ENCODE peak calls at places on chromosome 13, in six cellular contexts. One of them, this sample, is unnamed.

GRCh38 chr13:96967248-96967745 is 27.0 kb downstream of the OXGR1 start:
- DNase-seq in lower leg skin: no peak
- DNase-seq in GM12891: no peak
- DNase-seq in transverse colon: no peak
- DNase-seq in tibial nerve: no peak
- DNase-seq in uterus: no peak
- DNase-seq in this sample: peak

GRCh38 chr13:25372275-25373081 is 704 bp downstream of the ATP8A2 start:
- DNase-seq in lower leg skin: no peak
- DNase-seq in GM12891: no peak
- DNase-seq in transverse colon: no peak
- DNase-seq in tibial nerve: no peak
- DNase-seq in uterus: no peak
- DNase-seq in this sample: peak

GRCh38 chr13:106038752-106039151 is 496.7 kb downstream of the EFNB2 start:
- DNase-seq in lower leg skin: no peak
- DNase-seq in GM12891: no peak
- DNase-seq in transverse colon: no peak
- DNase-seq in tibial nerve: no peak
- DNase-seq in uterus: no peak
- DNase-seq in this sample: no peak

GRCh38 chr13:113742445-113743120 is 16.4 kb upstream of the TMEM255B start:
- DNase-seq in lower leg skin: no peak
- DNase-seq in GM12891: no peak
- DNase-seq in transverse colon: no peak
- DNase-seq in tibial nerve: no peak
- DNase-seq in uterus: no peak
- DNase-seq in this sample: no peak

GRCh38 chr13:48942131-48942530 is 33.6 kb upstream of the FNDC3A start:
- DNase-seq in lower leg skin: no peak
- DNase-seq in GM12891: no peak
- DNase-seq in transverse colon: no peak
- DNase-seq in tibial nerve: no peak
- DNase-seq in uterus: no peak
- DNase-seq in this sample: no peak

GRCh38 chr13:99980201-99981114 is 1.1 kb upstream of the ZIC2 start:
- DNase-seq in lower leg skin: no peak
- DNase-seq in GM12891: no peak
- DNase-seq in transverse colon: peak
- DNase-seq in tibial nerve: no peak
- DNase-seq in uterus: peak
- DNase-seq in this sample: peak

GRCh38 chr13:43246382-43246781 is 223.0 kb downstream of the DNAJC15 start:
- DNase-seq in lower leg skin: no peak
- DNase-seq in GM12891: no peak
- DNase-seq in transverse colon: no peak
- DNase-seq in tibial nerve: no peak
- DNase-seq in uterus: no peak
- DNase-seq in this sample: no peak

GRCh38 chr13:113851826-113852535 is 11.9 kb downstream of the GAS6 start:
- DNase-seq in lower leg skin: peak
- DNase-seq in GM12891: no peak
- DNase-seq in transverse colon: no peak
- DNase-seq in tibial nerve: no peak
- DNase-seq in uterus: peak
- DNase-seq in this sample: no peak

GRCh38 chr13:112966776-112967175 is 2.2 kb upstream of the MCF2L start:
- DNase-seq in lower leg skin: no peak
- DNase-seq in GM12891: no peak
- DNase-seq in transverse colon: peak
- DNase-seq in tibial nerve: no peak
- DNase-seq in uterus: no peak
- DNase-seq in this sample: no peak

GRCh38 chr13:46684287-46685001 is 112.5 kb downstream of the ESD start:
- DNase-seq in lower leg skin: no peak
- DNase-seq in GM12891: no peak
- DNase-seq in transverse colon: no peak
- DNase-seq in tibial nerve: no peak
- DNase-seq in uterus: no peak
- DNase-seq in this sample: no peak

GRCh38 chr13:112616586-112617381 is 28.8 kb upstream of the TUBGCP3 start:
- DNase-seq in lower leg skin: no peak
- DNase-seq in GM12891: peak
- DNase-seq in transverse colon: no peak
- DNase-seq in tibial nerve: no peak
- DNase-seq in uterus: no peak
- DNase-seq in this sample: peak

GRCh38 chr13:99812611-99813010 is 159.0 kb downstream of the ZIC5 start:
- DNase-seq in lower leg skin: no peak
- DNase-seq in GM12891: no peak
- DNase-seq in transverse colon: no peak
- DNase-seq in tibial nerve: no peak
- DNase-seq in uterus: no peak
- DNase-seq in this sample: no peak

GRCh38 chr13:37484056-37484455 is 114.5 kb downstream of the POSTN start:
- DNase-seq in lower leg skin: no peak
- DNase-seq in GM12891: no peak
- DNase-seq in transverse colon: no peak
- DNase-seq in tibial nerve: no peak
- DNase-seq in uterus: no peak
- DNase-seq in this sample: no peak

GRCh38 chr13:37479901-37480300 is 118.7 kb downstream of the POSTN start:
- DNase-seq in lower leg skin: no peak
- DNase-seq in GM12891: no peak
- DNase-seq in transverse colon: no peak
- DNase-seq in tibial nerve: no peak
- DNase-seq in uterus: no peak
- DNase-seq in this sample: no peak

GRCh38 chr13:37481858-37482227 is 116.7 kb downstream of the POSTN start:
- DNase-seq in lower leg skin: no peak
- DNase-seq in GM12891: no peak
- DNase-seq in transverse colon: no peak
- DNase-seq in tibial nerve: no peak
- DNase-seq in uterus: no peak
- DNase-seq in this sample: no peak

GRCh38 chr13:37476874-37477273 is 121.7 kb downstream of the POSTN start:
- DNase-seq in lower leg skin: no peak
- DNase-seq in GM12891: no peak
- DNase-seq in transverse colon: no peak
- DNase-seq in tibial nerve: no peak
- DNase-seq in uterus: no peak
- DNase-seq in this sample: no peak

DNA sequence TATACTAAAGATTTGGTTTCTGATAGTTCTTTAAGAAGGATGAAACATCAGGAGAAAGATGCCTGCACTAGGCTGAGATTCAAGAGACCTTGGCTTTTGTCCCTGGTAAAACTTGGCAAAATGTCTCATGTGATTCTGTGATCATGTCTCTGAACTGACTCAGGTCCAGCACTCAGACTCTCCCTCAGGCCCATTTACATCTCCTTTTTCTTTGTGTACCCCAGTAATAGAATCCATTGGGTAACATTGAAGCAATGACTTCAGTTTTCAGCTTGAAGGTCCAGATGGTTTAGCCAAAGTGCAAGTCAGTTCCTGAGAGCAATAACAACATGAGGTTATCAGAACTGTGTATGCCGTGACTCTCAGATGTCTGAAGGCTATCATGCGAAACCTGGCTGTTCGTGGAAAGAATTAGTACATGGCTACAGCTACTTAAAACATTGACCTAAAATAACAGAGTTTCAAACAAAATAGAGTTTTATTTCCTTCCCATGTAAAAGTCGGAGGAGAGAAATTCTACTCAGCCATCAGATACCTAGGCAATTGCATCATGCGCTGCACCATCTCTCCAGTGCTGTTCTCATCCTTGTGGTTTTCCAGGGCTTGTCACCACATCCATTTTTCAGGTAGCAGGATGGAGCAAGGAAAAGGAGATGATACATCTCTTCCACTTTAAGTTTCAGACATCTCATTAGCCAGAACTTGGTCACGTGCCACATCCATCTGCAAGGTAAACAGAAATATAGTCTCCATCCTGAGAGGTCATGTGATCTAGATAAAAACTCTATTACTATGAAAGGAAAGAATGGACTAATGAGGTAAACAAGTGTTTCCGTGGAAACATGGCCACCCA is 117.3 kb downstream of the POSTN start:
- DNase-seq in lower leg skin: no peak
- DNase-seq in GM12891: no peak
- DNase-seq in transverse colon: no peak
- DNase-seq in tibial nerve: no peak
- DNase-seq in uterus: no peak
- DNase-seq in this sample: no peak
- TF ChIP-seq POLR2A in lower leg skin: no peak
- TF ChIP-seq POLR2A in GM12891: no peak
- TF ChIP-seq POLR2A in transverse colon: no peak
- TF ChIP-seq POLR2A in tibial nerve: no peak
- TF ChIP-seq POLR2A in uterus: no peak
- TF ChIP-seq POLR2A in this sample: no peak

GRCh38 chr13:20525601-20526544 is at the start of gene CRYL1:
- DNase-seq in lower leg skin: peak
- DNase-seq in GM12891: peak
- DNase-seq in transverse colon: peak
- DNase-seq in tibial nerve: peak
- DNase-seq in uterus: peak
- DNase-seq in this sample: peak
- TF ChIP-seq POLR2A in lower leg skin: no peak
- TF ChIP-seq POLR2A in GM12891: peak
- TF ChIP-seq POLR2A in transverse colon: peak
- TF ChIP-seq POLR2A in tibial nerve: peak
- TF ChIP-seq POLR2A in uterus: peak
- TF ChIP-seq POLR2A in this sample: peak

GRCh38 chr13:44819245-44819644 is 170.0 kb downstream of the NUFIP1 start:
- DNase-seq in lower leg skin: no peak
- DNase-seq in GM12891: no peak
- DNase-seq in transverse colon: no peak
- DNase-seq in tibial nerve: no peak
- DNase-seq in uterus: no peak
- DNase-seq in this sample: no peak
- TF ChIP-seq POLR2A in lower leg skin: no peak
- TF ChIP-seq POLR2A in GM12891: no peak
- TF ChIP-seq POLR2A in transverse colon: no peak
- TF ChIP-seq POLR2A in tibial nerve: no peak
- TF ChIP-seq POLR2A in uterus: no peak
- TF ChIP-seq POLR2A in this sample: no peak

DNA sequence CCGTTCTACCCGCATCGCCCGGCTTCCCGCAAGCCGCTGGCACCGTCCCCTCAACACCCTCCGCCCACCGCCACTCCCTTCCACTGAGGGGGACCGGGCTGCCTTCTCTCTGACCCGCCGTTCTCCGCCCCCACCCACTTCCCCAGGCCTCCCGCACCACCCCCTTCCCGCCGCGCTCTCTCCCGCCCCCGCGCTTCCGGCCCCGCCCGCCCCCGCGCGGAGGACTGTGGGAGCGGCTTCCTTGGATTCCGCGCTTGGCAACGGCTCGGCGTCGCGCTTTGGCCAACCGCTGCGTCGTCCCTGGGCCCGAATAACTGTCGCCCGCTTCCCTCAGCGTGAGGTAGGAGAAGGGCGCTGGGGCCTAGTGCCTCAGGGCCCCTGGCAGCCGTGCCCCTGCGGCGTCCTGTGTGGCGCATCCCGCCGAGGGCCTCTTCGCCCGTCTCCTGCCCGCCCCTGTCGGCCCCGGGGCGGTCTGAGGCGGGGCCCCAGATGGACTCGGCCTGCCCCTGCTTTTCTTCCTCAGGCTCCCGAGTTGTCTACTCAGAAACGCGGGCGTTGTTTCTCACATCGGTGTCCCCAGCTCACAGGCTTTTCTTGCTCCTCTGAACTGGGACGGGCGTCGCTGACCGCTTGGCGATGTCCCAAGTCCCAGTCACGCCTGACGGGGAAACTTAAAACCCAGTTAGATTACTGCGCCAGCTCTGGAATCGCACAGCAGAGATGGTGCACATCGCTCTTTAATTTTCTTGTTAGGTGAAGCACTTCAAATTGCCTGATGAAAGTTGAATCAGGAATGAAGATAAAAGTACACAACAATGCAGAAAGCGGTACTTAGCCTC is at the start of gene IFT88:
- DNase-seq in lower leg skin: peak
- DNase-seq in GM12891: peak
- DNase-seq in transverse colon: peak
- DNase-seq in tibial nerve: peak
- DNase-seq in uterus: peak
- DNase-seq in this sample: peak
- TF ChIP-seq POLR2A in lower leg skin: no peak
- TF ChIP-seq POLR2A in GM12891: peak
- TF ChIP-seq POLR2A in transverse colon: peak
- TF ChIP-seq POLR2A in tibial nerve: no peak
- TF ChIP-seq POLR2A in uterus: peak
- TF ChIP-seq POLR2A in this sample: peak

DNA sequence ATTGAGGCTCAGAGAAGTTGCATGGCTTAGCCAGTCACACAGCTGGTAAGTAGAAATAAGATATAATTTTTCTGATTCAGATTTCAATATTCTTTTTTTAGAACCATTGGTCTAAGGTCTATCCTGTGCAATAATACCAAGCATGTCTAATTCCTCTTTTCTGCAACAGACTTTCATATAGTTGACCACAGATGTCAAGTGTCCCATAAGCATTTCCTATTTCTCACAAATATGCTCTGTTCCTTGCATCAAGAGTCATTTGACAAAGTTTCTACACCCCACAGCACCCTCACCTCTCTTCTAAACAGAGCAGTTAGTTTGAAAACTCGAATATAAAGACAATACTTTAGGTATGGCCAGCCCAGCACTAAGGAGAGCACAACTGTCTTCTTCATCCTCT is 26.8 kb upstream of the SACS start:
- DNase-seq in lower leg skin: no peak
- DNase-seq in GM12891: no peak
- DNase-seq in transverse colon: no peak
- DNase-seq in tibial nerve: no peak
- DNase-seq in uterus: no peak
- DNase-seq in this sample: no peak
- TF ChIP-seq POLR2A in lower leg skin: no peak
- TF ChIP-seq POLR2A in GM12891: no peak
- TF ChIP-seq POLR2A in transverse colon: no peak
- TF ChIP-seq POLR2A in tibial nerve: no peak
- TF ChIP-seq POLR2A in uterus: no peak
- TF ChIP-seq POLR2A in this sample: no peak

DNA sequence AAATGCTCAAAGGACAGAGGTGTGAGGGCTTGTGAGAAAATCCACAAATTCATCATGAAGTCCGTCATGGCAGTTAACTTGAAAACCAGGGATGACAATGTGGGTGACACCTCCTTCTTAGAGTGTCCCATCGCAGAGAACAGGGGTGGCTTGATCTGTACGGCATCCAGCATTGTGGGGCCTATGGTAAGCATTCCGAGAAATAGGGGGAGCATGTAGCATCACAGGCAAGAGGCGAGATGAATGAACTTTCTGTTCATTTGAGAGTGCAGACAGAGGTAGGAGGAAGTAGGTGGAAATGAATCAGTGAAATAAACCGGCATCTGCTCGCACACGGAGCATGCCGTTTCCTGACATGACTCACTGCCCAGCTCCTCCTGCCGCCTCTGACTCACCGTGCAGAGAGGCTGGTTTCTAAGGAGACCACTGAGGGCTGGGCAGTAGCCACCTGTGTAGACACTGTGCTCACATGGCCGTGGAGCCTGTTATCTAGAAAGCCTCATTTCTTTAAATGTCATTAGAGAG is 339.0 kb downstream of the RFC3 start:
- DNase-seq in lower leg skin: peak
- DNase-seq in GM12891: peak
- DNase-seq in transverse colon: peak
- DNase-seq in tibial nerve: peak
- DNase-seq in uterus: peak
- DNase-seq in this sample: peak
- TF ChIP-seq POLR2A in lower leg skin: no peak
- TF ChIP-seq POLR2A in GM12891: no peak
- TF ChIP-seq POLR2A in transverse colon: no peak
- TF ChIP-seq POLR2A in tibial nerve: no peak
- TF ChIP-seq POLR2A in uterus: peak
- TF ChIP-seq POLR2A in this sample: no peak